ENCODE peak calls at places on chromosomes 12 and 14, in six cellular contexts. One of them, this sample, is unnamed. For H3K4me1, the result is how much of the 10 kb centered on the place peaks cover.

GRCh38 chr12:105748806-105749600 is 389.8 kb downstream of the NUAK1 start:
- DNase-seq in neuronal stem cell: no peak
- DNase-seq in H1: no peak
- DNase-seq in IMR-90: peak
- DNase-seq in trophoblast cell: no peak
- DNase-seq in mesendoderm: no peak
- DNase-seq in this sample: no peak

GRCh38 chr12:15494329-15495046 is 172.2 kb downstream of the PTPRO start:
- DNase-seq in neuronal stem cell: no peak
- DNase-seq in trophoblast cell: no peak
- DNase-seq in mesendoderm: no peak
- DNase-seq in H1: no peak
- DNase-seq in IMR-90: no peak
- DNase-seq in this sample: no peak

GRCh38 chr14:26180221-26180620 is 417.6 kb downstream of the NOVA1 start:
- DNase-seq in neuronal stem cell: no peak
- DNase-seq in trophoblast cell: no peak
- DNase-seq in mesendoderm: no peak
- DNase-seq in H1: no peak
- DNase-seq in IMR-90: no peak
- DNase-seq in this sample: no peak

GRCh38 chr12:97046901-97047300 is 139.8 kb downstream of the NEDD1 start:
- DNase-seq in mesendoderm: no peak
- DNase-seq in trophoblast cell: no peak
- DNase-seq in H1: no peak
- DNase-seq in IMR-90: no peak
- DNase-seq in neuronal stem cell: no peak
- DNase-seq in this sample: no peak

GRCh38 chr14:100433428-100433814 is 110.3 kb downstream of the SLC25A47 start:
- DNase-seq in trophoblast cell: no peak
- DNase-seq in mesendoderm: no peak
- DNase-seq in neuronal stem cell: no peak
- DNase-seq in H1: no peak
- DNase-seq in IMR-90: no peak
- DNase-seq in this sample: no peak

GRCh38 chr12:69007858-69008314 is 74.9 kb upstream of the CPM start:
- DNase-seq in neuronal stem cell: peak
- DNase-seq in H1: no peak
- DNase-seq in mesendoderm: no peak
- DNase-seq in trophoblast cell: peak
- DNase-seq in IMR-90: no peak
- DNase-seq in this sample: no peak

GRCh38 chr14:101025656-101026055 is 122.1 kb upstream of the RTL1 start:
- DNase-seq in H1: no peak
- DNase-seq in trophoblast cell: no peak
- DNase-seq in IMR-90: no peak
- DNase-seq in mesendoderm: no peak
- DNase-seq in neuronal stem cell: no peak
- DNase-seq in this sample: no peak

GRCh38 chr14:71403673-71404072 is 496.4 kb downstream of the PCNX1 start:
- DNase-seq in neuronal stem cell: no peak
- DNase-seq in IMR-90: peak
- DNase-seq in H1: no peak
- DNase-seq in mesendoderm: peak
- DNase-seq in trophoblast cell: peak
- DNase-seq in this sample: no peak

GRCh38 chr14:51067306-51067705 is 27.6 kb downstream of the TRIM9 start:
- DNase-seq in neuronal stem cell: no peak
- DNase-seq in mesendoderm: peak
- DNase-seq in IMR-90: no peak
- DNase-seq in H1: no peak
- DNase-seq in trophoblast cell: no peak
- DNase-seq in this sample: no peak
- H3K4me1 ChIP-seq in neuronal stem cell: under half
- H3K4me1 ChIP-seq in mesendoderm: under half
- H3K4me1 ChIP-seq in IMR-90: under half
- H3K4me1 ChIP-seq in H1: under half
- H3K4me1 ChIP-seq in trophoblast cell: under half
- H3K4me1 ChIP-seq in this sample: under half

GRCh38 chr14:63800083-63800482 is 52.7 kb upstream of the SYNE2 start:
- DNase-seq in H1: no peak
- DNase-seq in mesendoderm: no peak
- DNase-seq in neuronal stem cell: no peak
- DNase-seq in IMR-90: no peak
- DNase-seq in trophoblast cell: no peak
- DNase-seq in this sample: no peak
- H3K4ac ChIP-seq in H1: no peak
- H3K4ac ChIP-seq in mesendoderm: no peak
- H3K4ac ChIP-seq in neuronal stem cell: no peak
- H3K4ac ChIP-seq in IMR-90: no peak
- H3K4ac ChIP-seq in trophoblast cell: no peak
- H3K4ac ChIP-seq in this sample: no peak

GRCh38 chr14:92484132-92484823 is 29.3 kb upstream of the RIN3 start:
- DNase-seq in IMR-90: no peak
- DNase-seq in neuronal stem cell: no peak
- DNase-seq in trophoblast cell: no peak
- DNase-seq in H1: peak
- DNase-seq in mesendoderm: no peak
- DNase-seq in this sample: peak

GRCh38 chr14:92480856-92481255 is 32.7 kb upstream of the RIN3 start:
- DNase-seq in H1: peak
- DNase-seq in mesendoderm: no peak
- DNase-seq in trophoblast cell: no peak
- DNase-seq in IMR-90: no peak
- DNase-seq in neuronal stem cell: no peak
- DNase-seq in this sample: no peak

GRCh38 chr14:92481386-92481785 is 32.2 kb upstream of the RIN3 start:
- DNase-seq in trophoblast cell: no peak
- DNase-seq in H1: peak
- DNase-seq in mesendoderm: no peak
- DNase-seq in IMR-90: peak
- DNase-seq in neuronal stem cell: no peak
- DNase-seq in this sample: peak

GRCh38 chr14:92481811-92482559 is 31.6 kb upstream of the RIN3 start:
- DNase-seq in H1: peak
- DNase-seq in trophoblast cell: no peak
- DNase-seq in neuronal stem cell: no peak
- DNase-seq in IMR-90: no peak
- DNase-seq in mesendoderm: no peak
- DNase-seq in this sample: peak

GRCh38 chr14:92482621-92483319 is 30.8 kb upstream of the RIN3 start:
- DNase-seq in neuronal stem cell: no peak
- DNase-seq in mesendoderm: no peak
- DNase-seq in trophoblast cell: no peak
- DNase-seq in H1: peak
- DNase-seq in IMR-90: no peak
- DNase-seq in this sample: peak
- H3K4me1 ChIP-seq in neuronal stem cell: under half
- H3K4me1 ChIP-seq in mesendoderm: under half
- H3K4me1 ChIP-seq in trophoblast cell: under half
- H3K4me1 ChIP-seq in H1: under half
- H3K4me1 ChIP-seq in IMR-90: under half
- H3K4me1 ChIP-seq in this sample: under half

DNA sequence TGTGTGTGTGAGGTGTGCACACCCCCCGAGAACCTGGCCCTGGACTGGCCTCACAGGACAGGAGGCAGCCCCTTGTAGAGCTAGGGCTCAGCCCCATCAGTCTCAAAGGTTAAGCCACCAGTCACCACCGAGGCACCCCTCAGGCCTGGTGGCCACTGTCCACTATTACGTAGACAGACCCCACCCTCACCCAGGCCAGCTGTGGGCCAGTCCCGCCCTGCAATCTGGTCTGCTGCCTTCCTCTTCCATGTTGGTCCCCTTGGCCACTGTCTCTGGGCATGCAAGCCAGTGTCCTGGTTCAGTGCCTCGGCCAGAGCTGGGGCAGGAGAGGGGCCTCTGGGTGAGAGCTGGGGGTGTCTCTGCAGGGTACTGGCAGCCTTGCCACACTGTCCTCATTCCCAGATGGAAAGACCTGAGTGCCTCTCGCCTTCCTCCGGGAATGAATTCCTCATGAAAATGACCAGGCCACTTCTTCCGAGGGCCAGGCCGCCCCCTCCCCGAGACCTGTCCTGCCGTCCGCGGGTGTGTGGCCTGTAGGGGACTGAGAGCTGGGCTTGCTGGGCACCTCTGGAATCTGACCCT is 897 bp upstream of the TEX22 start:
- DNase-seq in neuronal stem cell: no peak
- DNase-seq in mesendoderm: no peak
- DNase-seq in H1: no peak
- DNase-seq in IMR-90: no peak
- DNase-seq in trophoblast cell: no peak
- DNase-seq in this sample: no peak
- H3K4ac ChIP-seq in neuronal stem cell: peak
- H3K4ac ChIP-seq in mesendoderm: no peak
- H3K4ac ChIP-seq in H1: no peak
- H3K4ac ChIP-seq in IMR-90: peak
- H3K4ac ChIP-seq in trophoblast cell: peak
- H3K4ac ChIP-seq in this sample: no peak

GRCh38 chr12:113234483-113234882 is 13.2 kb downstream of the TPCN1 start:
- DNase-seq in mesendoderm: no peak
- DNase-seq in H1: no peak
- DNase-seq in neuronal stem cell: no peak
- DNase-seq in trophoblast cell: no peak
- DNase-seq in IMR-90: no peak
- DNase-seq in this sample: no peak

GRCh38 chr12:113232232-113232615 is 11.0 kb downstream of the TPCN1 start:
- DNase-seq in mesendoderm: no peak
- DNase-seq in neuronal stem cell: no peak
- DNase-seq in trophoblast cell: no peak
- DNase-seq in IMR-90: no peak
- DNase-seq in H1: no peak
- DNase-seq in this sample: no peak

GRCh38 chr12:113232787-113233585 is 11.7 kb downstream of the TPCN1 start:
- DNase-seq in mesendoderm: peak
- DNase-seq in IMR-90: no peak
- DNase-seq in H1: peak
- DNase-seq in neuronal stem cell: no peak
- DNase-seq in trophoblast cell: peak
- DNase-seq in this sample: peak

GRCh38 chr12:113235976-113236375 is 14.7 kb downstream of the TPCN1 start:
- DNase-seq in neuronal stem cell: no peak
- DNase-seq in IMR-90: no peak
- DNase-seq in H1: no peak
- DNase-seq in trophoblast cell: no peak
- DNase-seq in mesendoderm: no peak
- DNase-seq in this sample: no peak

DNA sequence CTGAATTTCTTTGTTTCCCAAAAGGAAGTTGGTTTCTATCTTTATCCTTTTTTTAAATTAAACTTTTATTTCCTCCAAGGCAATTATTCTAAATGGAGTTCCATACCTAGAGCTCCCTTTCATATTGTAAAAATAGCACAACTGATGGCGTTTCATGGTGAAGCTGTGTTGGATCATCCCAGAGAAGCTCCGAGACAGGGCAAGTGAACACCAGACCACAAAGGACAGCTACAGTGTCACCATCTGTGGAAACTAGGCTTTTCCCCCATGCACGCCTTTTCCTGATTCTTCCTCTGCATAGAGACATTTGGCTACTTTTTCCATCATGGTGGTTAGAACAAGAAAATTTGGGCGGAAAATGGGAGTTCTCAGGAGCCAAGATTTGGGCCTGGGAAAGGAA is 12.7 kb downstream of the TPCN1 start:
- DNase-seq in trophoblast cell: no peak
- DNase-seq in H1: no peak
- DNase-seq in neuronal stem cell: no peak
- DNase-seq in IMR-90: no peak
- DNase-seq in mesendoderm: no peak
- DNase-seq in this sample: no peak
- H3K4me1 ChIP-seq in trophoblast cell: under half
- H3K4me1 ChIP-seq in H1: under half
- H3K4me1 ChIP-seq in neuronal stem cell: under half
- H3K4me1 ChIP-seq in IMR-90: under half
- H3K4me1 ChIP-seq in mesendoderm: under half
- H3K4me1 ChIP-seq in this sample: under half

DNA sequence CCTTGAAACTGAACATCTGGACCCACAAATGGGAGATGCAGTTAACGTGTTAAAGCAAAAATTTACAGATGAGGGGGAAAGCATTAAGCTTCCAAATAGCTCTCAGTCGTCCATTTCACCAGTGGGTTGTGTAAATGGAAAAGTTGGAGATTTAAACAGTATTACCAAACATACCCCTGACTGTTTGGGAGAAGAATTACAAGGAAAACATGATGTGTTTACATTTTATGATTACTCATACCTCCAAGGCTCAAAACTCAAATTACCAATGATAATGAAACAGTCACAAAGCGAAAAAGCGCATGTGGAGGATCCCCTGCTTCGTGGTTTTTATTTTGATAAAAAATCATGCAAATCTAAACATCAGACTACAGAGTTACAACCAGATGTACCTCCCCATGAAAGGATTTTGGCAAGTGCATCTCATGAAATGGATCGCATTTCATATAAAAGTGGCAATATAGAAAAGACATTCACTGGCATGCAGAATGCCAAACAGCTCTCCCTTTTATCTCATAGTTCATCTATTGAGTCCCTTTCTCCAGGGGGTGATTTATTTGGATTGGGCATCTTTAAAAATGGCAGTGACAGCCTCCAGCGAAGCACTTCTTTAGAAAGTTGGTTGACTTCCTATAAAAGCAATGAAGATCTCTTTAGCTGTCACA is 116.6 kb upstream of the NPAS3 start:
- DNase-seq in trophoblast cell: no peak
- DNase-seq in IMR-90: peak
- DNase-seq in mesendoderm: no peak
- DNase-seq in H1: no peak
- DNase-seq in neuronal stem cell: no peak
- DNase-seq in this sample: no peak
- H3K4ac ChIP-seq in trophoblast cell: no peak
- H3K4ac ChIP-seq in IMR-90: no peak
- H3K4ac ChIP-seq in mesendoderm: no peak
- H3K4ac ChIP-seq in H1: no peak
- H3K4ac ChIP-seq in neuronal stem cell: no peak
- H3K4ac ChIP-seq in this sample: no peak

DNA sequence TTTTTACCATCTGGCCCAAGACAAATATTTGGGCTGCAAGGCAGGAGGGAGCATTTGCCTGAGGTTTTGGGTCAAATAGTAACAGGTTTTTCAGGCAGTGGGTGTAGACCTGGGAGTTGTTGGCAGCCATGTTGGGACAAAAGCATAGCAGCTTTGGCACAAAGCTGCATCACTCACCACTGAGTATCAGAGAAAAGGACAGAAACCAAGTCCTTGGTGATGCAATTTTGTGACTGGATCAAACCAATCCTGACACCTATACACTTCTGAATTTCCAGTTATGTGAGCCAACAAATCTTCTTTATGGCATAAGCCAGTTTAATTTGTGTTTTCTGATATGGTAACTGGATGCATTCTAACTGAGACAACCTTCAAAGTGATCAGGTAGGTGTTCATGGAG is 144.8 kb upstream of the KRR1 start:
- DNase-seq in neuronal stem cell: no peak
- DNase-seq in trophoblast cell: no peak
- DNase-seq in mesendoderm: no peak
- DNase-seq in IMR-90: no peak
- DNase-seq in H1: no peak
- DNase-seq in this sample: no peak
- H3K4me1 ChIP-seq in neuronal stem cell: under half
- H3K4me1 ChIP-seq in trophoblast cell: under half
- H3K4me1 ChIP-seq in mesendoderm: under half
- H3K4me1 ChIP-seq in IMR-90: under half
- H3K4me1 ChIP-seq in H1: under half
- H3K4me1 ChIP-seq in this sample: under half

GRCh38 chr14:31024577-31025334 is 693 bp upstream of the AP4S1 start:
- DNase-seq in IMR-90: peak
- DNase-seq in trophoblast cell: peak
- DNase-seq in H1: no peak
- DNase-seq in mesendoderm: no peak
- DNase-seq in neuronal stem cell: no peak
- DNase-seq in this sample: no peak
- H3K4ac ChIP-seq in IMR-90: peak
- H3K4ac ChIP-seq in trophoblast cell: peak
- H3K4ac ChIP-seq in H1: no peak
- H3K4ac ChIP-seq in mesendoderm: no peak
- H3K4ac ChIP-seq in neuronal stem cell: no peak
- H3K4ac ChIP-seq in this sample: no peak

This sample was measured in H9.